ENCODE peak calls at places on chromosomes 2 and 18, in eight cellular contexts. F is gastrocnemius medialis; M is colonic mucosa; O is frontal cortex; P is activated naive CD8-positive, alpha-beta T cell treated with anti-CD3 and anti-CD28 coated beads for 36 hours; H is iris pigment epithelial cell; X is NCI-H2029; L is tibial nerve. C is an unnamed sample.

GRCh38 chr2:44246436-44246835 is 28.8 kb upstream of the SLC3A1 start:
- DNase-seq in F (no peak), M (no peak), O (no peak), P (no peak), H (peak; percentile 49), X (no peak), L (no peak), C (no peak)

GRCh38 chr2:127174176-127174575 is 45.9 kb downstream of the CYP27C1 start:
- DNase-seq in F (no peak), M (no peak), O (peak; percentile 40), P (no peak), H (peak; percentile 22), X (no peak), L (no peak), C (no peak)

GRCh38 chr18:6960656-6961055 is 156.9 kb downstream of the LAMA1 start:
- DNase-seq in F (no peak), M (no peak), O (no peak), P (no peak), H (peak; percentile 82), X (no peak), L (no peak), C (no peak)

GRCh38 chr2:106057206-106057605 is 136.9 kb downstream of the UXS1 start:
- DNase-seq in F (no peak), M (no peak), O (no peak), P (peak; percentile 45), H (no peak), X (no peak), L (no peak), C (no peak)

GRCh38 chr18:34219651-34220050 is 5.1 kb downstream of the NOL4 start:
- DNase-seq in F (no peak), M (no peak), O (no peak), P (no peak), H (no peak), X (peak; percentile 27), L (no peak), C (peak; percentile 6)

GRCh38 chr2:69454976-69455375 is 17.7 kb upstream of the NFU1 start:
- DNase-seq in F (no peak), M (no peak), O (no peak), P (no peak), H (no peak), X (no peak), L (no peak), C (no peak)

GRCh38 chr2:205435970-205436369 is 246.3 kb upstream of the NRP2 start:
- DNase-seq in F (no peak), M (no peak), O (no peak), P (no peak), H (peak; percentile 33), X (no peak), L (no peak), C (no peak)

GRCh38 chr2:10328667-10329583 is 26.2 kb downstream of the HPCAL1 start:
- DNase-seq in F (no peak), M (no peak), O (no peak), P (peak; percentile 18), H (no peak), X (no peak), L (no peak), C (no peak)

GRCh38 chr2:101119431-101119830 is 31.8 kb downstream of the TBC1D8 start:
- DNase-seq in F (peak; percentile 51), M (no peak), O (no peak), P (no peak), H (peak; percentile 21), X (no peak), L (no peak), C (peak; percentile 32)

GRCh38 chr2:23506460-23507266 is 121.7 kb downstream of the KLHL29 start:
- DNase-seq in F (no peak), M (no peak), O (no peak), P (no peak), H (no peak), X (no peak), L (no peak), C (no peak)

GRCh38 chr2:160409480-160409879 is 84.1 kb downstream of the RBMS1 start:
- DNase-seq in F (no peak), M (no peak), O (no peak), P (no peak), H (peak; percentile 68), X (no peak), L (no peak), C (no peak)

GRCh38 chr2:181197140-181197760 is 216.8 kb downstream of the UBE2E3 start:
- DNase-seq in F (no peak), M (no peak), O (no peak), P (no peak), H (no peak), X (no peak), L (no peak), C (no peak)

C was measured in cerebellar nuclear complex.